ENCODE peak calls at places on chromosomes 6 and 20, in five cellular contexts. P is iris pigment epithelial cell, A is Right ventricle myocardium superior, U is AG09319, N is ascending aorta. W is an unnamed sample.

GRCh38 chr6:168090706-168091105 is 11.7 kb upstream of the FRMD1 start:
- DNase-seq in P (no peak), A (peak; percentile 22), U (no peak), N (no peak), W (no peak)

GRCh38 chr6:108801331-108801730 is 46.9 kb upstream of the ARMC2 start:
- DNase-seq in P (no peak), A (no peak), U (no peak), N (no peak), W (no peak)

GRCh38 chr6:31375699-31376098 is 18.7 kb upstream of the HLA-B start:
- DNase-seq in P (no peak), A (no peak), U (no peak), N (no peak), W (no peak)

GRCh38 chr6:143074670-143075318 is 14.1 kb downstream of the AIG1 start:
- DNase-seq in P (no peak), A (no peak), U (no peak), N (no peak), W (no peak)

GRCh38 chr6:158040051-158040803 is 58.6 kb downstream of the SYNJ2 start:
- DNase-seq in P (peak; percentile 99), A (peak; percentile 10), U (peak; percentile 90), N (no peak), W (peak; percentile 54)

GRCh38 chr6:98498891-98499290 is 335.5 kb upstream of the POU3F2 start:
- DNase-seq in P (no peak), A (no peak), U (no peak), N (no peak), W (no peak)

GRCh38 chr6:37187321-37188022 is 17.5 kb downstream of the PIM1 start:
- DNase-seq in P (no peak), A (no peak), U (no peak), N (no peak), W (no peak)

GRCh38 chr6:43698584-43699349 is 11.2 kb upstream of the MRPS18A start:
- DNase-seq in P (peak; percentile 48), A (peak; percentile 83), U (peak; percentile 25), N (no peak), W (no peak)

GRCh38 chr20:62791301-62792181 is 4.7 kb upstream of the MRGBP start:
- DNase-seq in P (peak; percentile 86), A (peak; percentile 85), U (peak; percentile 70), N (peak; percentile 43), W (peak; percentile 85)

GRCh38 chr6:30463651-30464618 is 25.4 kb upstream of the HLA-E start:
- DNase-seq in P (peak; percentile 53), A (peak; percentile 75), U (no peak), N (no peak), W (no peak)

GRCh38 chr20:62364911-62365736 is 2.0 kb downstream of the LAMA5 start:
- DNase-seq in P (no peak), A (peak; percentile 78), U (no peak), N (peak; percentile 72), W (no peak)